ENCODE peak calls at places on chromosome 7, in five cellular contexts. One of them, this sample, is unnamed.
A peak's percentile ranks its signal among the peaks of the same experiment; 100 is the strongest.

GRCh38 chr7:46603780-46604725 is 683.0 kb upstream of the IGFBP3 start:
- DNase-seq in T-helper 9 cell: no peak
- DNase-seq in NCI-H526 treated with DMSO at 0.1 percent for 48 hours: no peak
- DNase-seq in activated naive CD4-positive, alpha-beta T cell treated with anti-CD3 and anti-CD28 coated beads, Interleukin-2, amount 10 ng/mL, durations not matched to agents 7 days and 5 days: no peak
- DNase-seq in Right ventricle myocardium superior: peak; percentile 95
- DNase-seq in this sample: peak; percentile 57

GRCh38 chr7:134724606-134725005 is 54.8 kb upstream of the CALD1 start:
- DNase-seq in T-helper 9 cell: no peak
- DNase-seq in NCI-H526 treated with DMSO at 0.1 percent for 48 hours: no peak
- DNase-seq in activated naive CD4-positive, alpha-beta T cell treated with anti-CD3 and anti-CD28 coated beads, Interleukin-2, amount 10 ng/mL, durations not matched to agents 7 days and 5 days: peak; percentile 25
- DNase-seq in Right ventricle myocardium superior: no peak
- DNase-seq in this sample: no peak

GRCh38 chr7:3592438-3593134 is 291.5 kb downstream of the SDK1 start:
- DNase-seq in T-helper 9 cell: no peak
- DNase-seq in NCI-H526 treated with DMSO at 0.1 percent for 48 hours: peak; percentile 93
- DNase-seq in activated naive CD4-positive, alpha-beta T cell treated with anti-CD3 and anti-CD28 coated beads, Interleukin-2, amount 10 ng/mL, durations not matched to agents 7 days and 5 days: no peak
- DNase-seq in Right ventricle myocardium superior: no peak
- DNase-seq in this sample: no peak

GRCh38 chr7:149456770-149457421 is 4.0 kb downstream of the ZNF777 start:
- DNase-seq in T-helper 9 cell: no peak
- DNase-seq in NCI-H526 treated with DMSO at 0.1 percent for 48 hours: no peak
- DNase-seq in activated naive CD4-positive, alpha-beta T cell treated with anti-CD3 and anti-CD28 coated beads, Interleukin-2, amount 10 ng/mL, durations not matched to agents 7 days and 5 days: no peak
- DNase-seq in Right ventricle myocardium superior: no peak
- DNase-seq in this sample: no peak

GRCh38 chr7:101216001-101216859 is 1.2 kb downstream of the PLOD3 start:
- DNase-seq in T-helper 9 cell: no peak
- DNase-seq in NCI-H526 treated with DMSO at 0.1 percent for 48 hours: no peak
- DNase-seq in activated naive CD4-positive, alpha-beta T cell treated with anti-CD3 and anti-CD28 coated beads, Interleukin-2, amount 10 ng/mL, durations not matched to agents 7 days and 5 days: peak; percentile 32
- DNase-seq in Right ventricle myocardium superior: peak; percentile 66
- DNase-seq in this sample: no peak

GRCh38 chr7:36303202-36304098 is 86.2 kb upstream of the ANLN start:
- DNase-seq in T-helper 9 cell: no peak
- DNase-seq in NCI-H526 treated with DMSO at 0.1 percent for 48 hours: no peak
- DNase-seq in activated naive CD4-positive, alpha-beta T cell treated with anti-CD3 and anti-CD28 coated beads, Interleukin-2, amount 10 ng/mL, durations not matched to agents 7 days and 5 days: no peak
- DNase-seq in Right ventricle myocardium superior: peak; percentile 90
- DNase-seq in this sample: peak; percentile 96

GRCh38 chr7:17941171-17941490 is 837 bp upstream of the SNX13 start:
- DNase-seq in T-helper 9 cell: no peak
- DNase-seq in NCI-H526 treated with DMSO at 0.1 percent for 48 hours: peak; percentile 43
- DNase-seq in activated naive CD4-positive, alpha-beta T cell treated with anti-CD3 and anti-CD28 coated beads, Interleukin-2, amount 10 ng/mL, durations not matched to agents 7 days and 5 days: no peak
- DNase-seq in Right ventricle myocardium superior: no peak
- DNase-seq in this sample: no peak

GRCh38 chr7:155205368-155206285 is 92.1 kb upstream of the INSIG1 start:
- DNase-seq in T-helper 9 cell: peak; percentile 73
- DNase-seq in NCI-H526 treated with DMSO at 0.1 percent for 48 hours: peak; percentile 80
- DNase-seq in activated naive CD4-positive, alpha-beta T cell treated with anti-CD3 and anti-CD28 coated beads, Interleukin-2, amount 10 ng/mL, durations not matched to agents 7 days and 5 days: peak; percentile 92
- DNase-seq in Right ventricle myocardium superior: peak; percentile 86
- DNase-seq in this sample: no peak

GRCh38 chr7:73822319-73823173 is 8.2 kb upstream of the CLDN4 start:
- DNase-seq in T-helper 9 cell: no peak
- DNase-seq in NCI-H526 treated with DMSO at 0.1 percent for 48 hours: peak; percentile 27
- DNase-seq in activated naive CD4-positive, alpha-beta T cell treated with anti-CD3 and anti-CD28 coated beads, Interleukin-2, amount 10 ng/mL, durations not matched to agents 7 days and 5 days: no peak
- DNase-seq in Right ventricle myocardium superior: peak; percentile 38
- DNase-seq in this sample: no peak

GRCh38 chr7:23456093-23456492 is 14.2 kb downstream of the IGF2BP3 start:
- DNase-seq in T-helper 9 cell: no peak
- DNase-seq in NCI-H526 treated with DMSO at 0.1 percent for 48 hours: no peak
- DNase-seq in activated naive CD4-positive, alpha-beta T cell treated with anti-CD3 and anti-CD28 coated beads, Interleukin-2, amount 10 ng/mL, durations not matched to agents 7 days and 5 days: no peak
- DNase-seq in Right ventricle myocardium superior: no peak
- DNase-seq in this sample: no peak

GRCh38 chr7:26100940-26101339 is 51.1 kb upstream of the NFE2L3 start:
- DNase-seq in T-helper 9 cell: no peak
- DNase-seq in NCI-H526 treated with DMSO at 0.1 percent for 48 hours: no peak
- DNase-seq in activated naive CD4-positive, alpha-beta T cell treated with anti-CD3 and anti-CD28 coated beads, Interleukin-2, amount 10 ng/mL, durations not matched to agents 7 days and 5 days: no peak
- DNase-seq in Right ventricle myocardium superior: no peak
- DNase-seq in this sample: no peak

GRCh38 chr7:133688483-133689239 is 435.8 kb downstream of the EXOC4 start:
- DNase-seq in T-helper 9 cell: no peak
- DNase-seq in NCI-H526 treated with DMSO at 0.1 percent for 48 hours: no peak
- DNase-seq in activated naive CD4-positive, alpha-beta T cell treated with anti-CD3 and anti-CD28 coated beads, Interleukin-2, amount 10 ng/mL, durations not matched to agents 7 days and 5 days: no peak
- DNase-seq in Right ventricle myocardium superior: no peak
- DNase-seq in this sample: no peak

GRCh38 chr7:93426297-93426696 is 148.2 kb downstream of the CALCR start:
- DNase-seq in T-helper 9 cell: no peak
- DNase-seq in NCI-H526 treated with DMSO at 0.1 percent for 48 hours: no peak
- DNase-seq in activated naive CD4-positive, alpha-beta T cell treated with anti-CD3 and anti-CD28 coated beads, Interleukin-2, amount 10 ng/mL, durations not matched to agents 7 days and 5 days: no peak
- DNase-seq in Right ventricle myocardium superior: no peak
- DNase-seq in this sample: no peak

GRCh38 chr7:82413237-82413636 is 30.3 kb downstream of the CACNA2D1 start:
- DNase-seq in T-helper 9 cell: no peak
- DNase-seq in NCI-H526 treated with DMSO at 0.1 percent for 48 hours: no peak
- DNase-seq in activated naive CD4-positive, alpha-beta T cell treated with anti-CD3 and anti-CD28 coated beads, Interleukin-2, amount 10 ng/mL, durations not matched to agents 7 days and 5 days: no peak
- DNase-seq in Right ventricle myocardium superior: no peak
- DNase-seq in this sample: no peak

GRCh38 chr7:83347836-83348482 is 185.3 kb upstream of the PCLO start:
- DNase-seq in T-helper 9 cell: no peak
- DNase-seq in NCI-H526 treated with DMSO at 0.1 percent for 48 hours: no peak
- DNase-seq in activated naive CD4-positive, alpha-beta T cell treated with anti-CD3 and anti-CD28 coated beads, Interleukin-2, amount 10 ng/mL, durations not matched to agents 7 days and 5 days: no peak
- DNase-seq in Right ventricle myocardium superior: no peak
- DNase-seq in this sample: no peak

GRCh38 chr7:151276651-151277590 is 28.4 kb upstream of the SMARCD3 start:
- DNase-seq in T-helper 9 cell: peak; percentile 19
- DNase-seq in NCI-H526 treated with DMSO at 0.1 percent for 48 hours: peak; percentile 42
- DNase-seq in activated naive CD4-positive, alpha-beta T cell treated with anti-CD3 and anti-CD28 coated beads, Interleukin-2, amount 10 ng/mL, durations not matched to agents 7 days and 5 days: peak; percentile 68
- DNase-seq in Right ventricle myocardium superior: peak; percentile 72
- DNase-seq in this sample: no peak

GRCh38 chr7:105677803-105678583 is 96.7 kb upstream of the EFCAB10 start:
- DNase-seq in T-helper 9 cell: peak; percentile 50
- DNase-seq in NCI-H526 treated with DMSO at 0.1 percent for 48 hours: no peak
- DNase-seq in activated naive CD4-positive, alpha-beta T cell treated with anti-CD3 and anti-CD28 coated beads, Interleukin-2, amount 10 ng/mL, durations not matched to agents 7 days and 5 days: peak; percentile 80
- DNase-seq in Right ventricle myocardium superior: peak; percentile 56
- DNase-seq in this sample: no peak

GRCh38 chr7:46754135-46754730 is 827.7 kb downstream of the TNS3 start:
- DNase-seq in T-helper 9 cell: no peak
- DNase-seq in NCI-H526 treated with DMSO at 0.1 percent for 48 hours: no peak
- DNase-seq in activated naive CD4-positive, alpha-beta T cell treated with anti-CD3 and anti-CD28 coated beads, Interleukin-2, amount 10 ng/mL, durations not matched to agents 7 days and 5 days: no peak
- DNase-seq in Right ventricle myocardium superior: no peak
- DNase-seq in this sample: no peak

GRCh38 chr7:54542920-54543539 is 855 bp downstream of the VSTM2A start:
- DNase-seq in T-helper 9 cell: no peak
- DNase-seq in NCI-H526 treated with DMSO at 0.1 percent for 48 hours: peak; percentile 3
- DNase-seq in activated naive CD4-positive, alpha-beta T cell treated with anti-CD3 and anti-CD28 coated beads, Interleukin-2, amount 10 ng/mL, durations not matched to agents 7 days and 5 days: no peak
- DNase-seq in Right ventricle myocardium superior: no peak
- DNase-seq in this sample: no peak

GRCh38 chr7:2165610-2166594 is 66.8 kb downstream of the MAD1L1 start:
- DNase-seq in T-helper 9 cell: no peak
- DNase-seq in NCI-H526 treated with DMSO at 0.1 percent for 48 hours: no peak
- DNase-seq in activated naive CD4-positive, alpha-beta T cell treated with anti-CD3 and anti-CD28 coated beads, Interleukin-2, amount 10 ng/mL, durations not matched to agents 7 days and 5 days: no peak
- DNase-seq in Right ventricle myocardium superior: peak; percentile 57
- DNase-seq in this sample: no peak

GRCh38 chr7:9307131-9307530 is 873.7 kb downstream of the NXPH1 start:
- DNase-seq in T-helper 9 cell: no peak
- DNase-seq in NCI-H526 treated with DMSO at 0.1 percent for 48 hours: peak; percentile 1
- DNase-seq in activated naive CD4-positive, alpha-beta T cell treated with anti-CD3 and anti-CD28 coated beads, Interleukin-2, amount 10 ng/mL, durations not matched to agents 7 days and 5 days: no peak
- DNase-seq in Right ventricle myocardium superior: no peak
- DNase-seq in this sample: no peak

GRCh38 chr7:13794581-13794980 is 194.9 kb downstream of the ETV1 start:
- DNase-seq in T-helper 9 cell: no peak
- DNase-seq in NCI-H526 treated with DMSO at 0.1 percent for 48 hours: no peak
- DNase-seq in activated naive CD4-positive, alpha-beta T cell treated with anti-CD3 and anti-CD28 coated beads, Interleukin-2, amount 10 ng/mL, durations not matched to agents 7 days and 5 days: no peak
- DNase-seq in Right ventricle myocardium superior: no peak
- DNase-seq in this sample: no peak

GRCh38 chr7:35465791-35466336 is 212.0 kb upstream of the TBX20 start:
- DNase-seq in T-helper 9 cell: no peak
- DNase-seq in NCI-H526 treated with DMSO at 0.1 percent for 48 hours: no peak
- DNase-seq in activated naive CD4-positive, alpha-beta T cell treated with anti-CD3 and anti-CD28 coated beads, Interleukin-2, amount 10 ng/mL, durations not matched to agents 7 days and 5 days: no peak
- DNase-seq in Right ventricle myocardium superior: peak; percentile 90
- DNase-seq in this sample: no peak

GRCh38 chr7:73851410-73852338 is 9.3 kb upstream of the TMEM270 start:
- DNase-seq in T-helper 9 cell: no peak
- DNase-seq in NCI-H526 treated with DMSO at 0.1 percent for 48 hours: peak; percentile 91
- DNase-seq in activated naive CD4-positive, alpha-beta T cell treated with anti-CD3 and anti-CD28 coated beads, Interleukin-2, amount 10 ng/mL, durations not matched to agents 7 days and 5 days: no peak
- DNase-seq in Right ventricle myocardium superior: no peak
- DNase-seq in this sample: no peak

GRCh38 chr7:84603545-84603944 is 409.0 kb upstream of the SEMA3A start:
- DNase-seq in T-helper 9 cell: no peak
- DNase-seq in NCI-H526 treated with DMSO at 0.1 percent for 48 hours: no peak
- DNase-seq in activated naive CD4-positive, alpha-beta T cell treated with anti-CD3 and anti-CD28 coated beads, Interleukin-2, amount 10 ng/mL, durations not matched to agents 7 days and 5 days: no peak
- DNase-seq in Right ventricle myocardium superior: no peak
- DNase-seq in this sample: no peak

GRCh38 chr7:131108212-131108980 is 219.3 kb upstream of the MKLN1 start:
- DNase-seq in T-helper 9 cell: no peak
- DNase-seq in NCI-H526 treated with DMSO at 0.1 percent for 48 hours: no peak
- DNase-seq in activated naive CD4-positive, alpha-beta T cell treated with anti-CD3 and anti-CD28 coated beads, Interleukin-2, amount 10 ng/mL, durations not matched to agents 7 days and 5 days: peak; percentile 48
- DNase-seq in Right ventricle myocardium superior: peak; percentile 73
- DNase-seq in this sample: no peak

GRCh38 chr7:19665399-19666008 is 43.3 kb downstream of the POLR1F start:
- DNase-seq in T-helper 9 cell: no peak
- DNase-seq in NCI-H526 treated with DMSO at 0.1 percent for 48 hours: peak; percentile 34
- DNase-seq in activated naive CD4-positive, alpha-beta T cell treated with anti-CD3 and anti-CD28 coated beads, Interleukin-2, amount 10 ng/mL, durations not matched to agents 7 days and 5 days: no peak
- DNase-seq in Right ventricle myocardium superior: no peak
- DNase-seq in this sample: no peak

GRCh38 chr7:29620531-29620930 is 56.9 kb downstream of the PRR15 start:
- DNase-seq in T-helper 9 cell: no peak
- DNase-seq in NCI-H526 treated with DMSO at 0.1 percent for 48 hours: no peak
- DNase-seq in activated naive CD4-positive, alpha-beta T cell treated with anti-CD3 and anti-CD28 coated beads, Interleukin-2, amount 10 ng/mL, durations not matched to agents 7 days and 5 days: no peak
- DNase-seq in Right ventricle myocardium superior: no peak
- DNase-seq in this sample: no peak

GRCh38 chr7:139853576-139854511 is 24.8 kb downstream of the TBXAS1 start:
- DNase-seq in T-helper 9 cell: no peak
- DNase-seq in NCI-H526 treated with DMSO at 0.1 percent for 48 hours: no peak
- DNase-seq in activated naive CD4-positive, alpha-beta T cell treated with anti-CD3 and anti-CD28 coated beads, Interleukin-2, amount 10 ng/mL, durations not matched to agents 7 days and 5 days: no peak
- DNase-seq in Right ventricle myocardium superior: no peak
- DNase-seq in this sample: no peak

GRCh38 chr7:108018668-108019067 is 15.7 kb upstream of the LAMB1 start:
- DNase-seq in T-helper 9 cell: no peak
- DNase-seq in NCI-H526 treated with DMSO at 0.1 percent for 48 hours: no peak
- DNase-seq in activated naive CD4-positive, alpha-beta T cell treated with anti-CD3 and anti-CD28 coated beads, Interleukin-2, amount 10 ng/mL, durations not matched to agents 7 days and 5 days: no peak
- DNase-seq in Right ventricle myocardium superior: no peak
- DNase-seq in this sample: no peak

GRCh38 chr7:87984088-87984487 is 50.0 kb downstream of the ADAM22 start:
- DNase-seq in T-helper 9 cell: no peak
- DNase-seq in NCI-H526 treated with DMSO at 0.1 percent for 48 hours: no peak
- DNase-seq in activated naive CD4-positive, alpha-beta T cell treated with anti-CD3 and anti-CD28 coated beads, Interleukin-2, amount 10 ng/mL, durations not matched to agents 7 days and 5 days: no peak
- DNase-seq in Right ventricle myocardium superior: no peak
- DNase-seq in this sample: no peak

GRCh38 chr7:45863715-45864114 is 9.2 kb downstream of the CCDC201 start:
- DNase-seq in T-helper 9 cell: no peak
- DNase-seq in NCI-H526 treated with DMSO at 0.1 percent for 48 hours: no peak
- DNase-seq in activated naive CD4-positive, alpha-beta T cell treated with anti-CD3 and anti-CD28 coated beads, Interleukin-2, amount 10 ng/mL, durations not matched to agents 7 days and 5 days: no peak
- DNase-seq in Right ventricle myocardium superior: no peak
- DNase-seq in this sample: no peak

GRCh38 chr7:95583834-95584621 is 12.3 kb downstream of the PDK4 start:
- DNase-seq in T-helper 9 cell: no peak
- DNase-seq in NCI-H526 treated with DMSO at 0.1 percent for 48 hours: no peak
- DNase-seq in activated naive CD4-positive, alpha-beta T cell treated with anti-CD3 and anti-CD28 coated beads, Interleukin-2, amount 10 ng/mL, durations not matched to agents 7 days and 5 days: no peak
- DNase-seq in Right ventricle myocardium superior: no peak
- DNase-seq in this sample: no peak

GRCh38 chr7:16284581-16284980 is 136.8 kb downstream of the CRPPA start:
- DNase-seq in T-helper 9 cell: no peak
- DNase-seq in NCI-H526 treated with DMSO at 0.1 percent for 48 hours: no peak
- DNase-seq in activated naive CD4-positive, alpha-beta T cell treated with anti-CD3 and anti-CD28 coated beads, Interleukin-2, amount 10 ng/mL, durations not matched to agents 7 days and 5 days: no peak
- DNase-seq in Right ventricle myocardium superior: no peak
- DNase-seq in this sample: no peak

GRCh38 chr7:45176886-45177731 is 19.5 kb downstream of the RAMP3 start:
- DNase-seq in T-helper 9 cell: no peak
- DNase-seq in NCI-H526 treated with DMSO at 0.1 percent for 48 hours: no peak
- DNase-seq in activated naive CD4-positive, alpha-beta T cell treated with anti-CD3 and anti-CD28 coated beads, Interleukin-2, amount 10 ng/mL, durations not matched to agents 7 days and 5 days: peak; percentile 17
- DNase-seq in Right ventricle myocardium superior: peak; percentile 35
- DNase-seq in this sample: no peak

GRCh38 chr7:106862317-106863183 is 2.5 kb upstream of the PIK3CG start:
- DNase-seq in T-helper 9 cell: no peak
- DNase-seq in NCI-H526 treated with DMSO at 0.1 percent for 48 hours: no peak
- DNase-seq in activated naive CD4-positive, alpha-beta T cell treated with anti-CD3 and anti-CD28 coated beads, Interleukin-2, amount 10 ng/mL, durations not matched to agents 7 days and 5 days: no peak
- DNase-seq in Right ventricle myocardium superior: no peak
- DNase-seq in this sample: no peak

GRCh38 chr7:46705416-46706255 is 784.6 kb upstream of the IGFBP3 start:
- DNase-seq in T-helper 9 cell: no peak
- DNase-seq in NCI-H526 treated with DMSO at 0.1 percent for 48 hours: no peak
- DNase-seq in activated naive CD4-positive, alpha-beta T cell treated with anti-CD3 and anti-CD28 coated beads, Interleukin-2, amount 10 ng/mL, durations not matched to agents 7 days and 5 days: no peak
- DNase-seq in Right ventricle myocardium superior: no peak
- DNase-seq in this sample: no peak

GRCh38 chr7:116290740-116291139 is 80.4 kb downstream of the TES start:
- DNase-seq in T-helper 9 cell: no peak
- DNase-seq in NCI-H526 treated with DMSO at 0.1 percent for 48 hours: no peak
- DNase-seq in activated naive CD4-positive, alpha-beta T cell treated with anti-CD3 and anti-CD28 coated beads, Interleukin-2, amount 10 ng/mL, durations not matched to agents 7 days and 5 days: no peak
- DNase-seq in Right ventricle myocardium superior: no peak
- DNase-seq in this sample: no peak

This sample was measured in left lobe of liver.